ENCODE peak calls at places on chromosomes 11 and 22, in ten cellular contexts. E, Q, S, C, L, T, A, H, P and F are unnamed samples.

GRCh38 chr11:36222755-36223635 is 66.2 kb downstream of the COMMD9 start:
- DNase-seq in T (no peak), Q (no peak), S (no peak), C (peak), H (no peak), E (no peak), P (no peak), L (no peak), A (no peak), F (no peak)

GRCh38 chr11:120335596-120335927 is 651 bp upstream of the ARHGEF12 start:
- DNase-seq in T (no peak), P (no peak), L (peak), S (no peak), Q (no peak), A (no peak), C (peak), H (no peak), E (peak), F (no peak)

GRCh38 chr11:79236541-79236971 is 204.3 kb downstream of the TENM4 start:
- DNase-seq in P (no peak), T (no peak), C (peak), L (no peak), S (no peak), E (no peak), H (no peak), Q (no peak), A (no peak), F (no peak)

GRCh38 chr22:36028646-36029405 is at the start of gene RBFOX2:
- DNase-seq in H (peak), L (peak), Q (peak), T (peak), E (peak), P (no peak), A (peak), S (peak), C (peak), F (no peak)

GRCh38 chr22:41521166-41521565 is 23.1 kb downstream of the POLR3H start:
- DNase-seq in L (no peak), S (no peak), H (no peak), Q (no peak), T (no peak), P (no peak), A (no peak), E (no peak), C (no peak), F (no peak)

GRCh38 chr22:42277988-42278776 is 7.7 kb upstream of the TCF20 start:
- DNase-seq in P (no peak), E (no peak), L (no peak), T (no peak), A (no peak), C (peak), S (no peak), H (no peak), Q (no peak), F (peak)

GRCh38 chr11:107844041-107844440 is 14.5 kb downstream of the SLC35F2 start:
- DNase-seq in E (no peak), C (peak), A (no peak), H (peak), P (no peak), L (no peak), T (no peak), Q (no peak), S (no peak), F (no peak)

GRCh38 chr11:44797886-44798683 is 71.3 kb downstream of the TSPAN18 start:
- DNase-seq in E (no peak), P (no peak), S (no peak), Q (no peak), L (no peak), H (no peak), A (no peak), C (peak), T (no peak), F (no peak)

GRCh38 chr11:87351671-87352070 is 313.9 kb downstream of the TMEM135 start:
- DNase-seq in Q (no peak), S (no peak), C (no peak), L (no peak), P (no peak), E (no peak), H (no peak), A (peak), T (no peak), F (no peak)

GRCh38 chr22:49235463-49236300 is 592.0 kb downstream of the BRD1 start:
- DNase-seq in Q (peak), P (no peak), A (no peak), H (peak), E (no peak), T (no peak), C (no peak), L (peak), S (no peak), F (no peak)

GRCh38 chr11:6855971-6856542 is 6.8 kb upstream of the OR10A2 start:
- DNase-seq in A (no peak), H (peak), P (no peak), L (no peak), T (no peak), C (peak), E (no peak), S (no peak), Q (no peak), F (no peak)

GRCh38 chr22:47633111-47633510 is 870.7 kb downstream of the TBC1D22A start:
- DNase-seq in C (no peak), S (no peak), L (no peak), P (no peak), H (no peak), E (peak), T (no peak), A (no peak), Q (no peak), F (no peak)
- H3K4me3 ChIP-seq in C (no peak), S (no peak), L (no peak), P (no peak), H (no peak), E (no peak), T (no peak), A (no peak), Q (no peak), F (no peak)

GRCh38 chr11:73372371-73372993 is 3.7 kb upstream of the RELT start:
- DNase-seq in C (no peak), E (no peak), A (peak), H (peak), S (no peak), P (no peak), Q (no peak), L (no peak), T (no peak), F (no peak)
- TF ChIP-seq CTCF in C (peak), E (no peak), A (peak), H (no peak), S (no peak), P (peak), Q (no peak), L (no peak), T (no peak), F (no peak)

DNA sequence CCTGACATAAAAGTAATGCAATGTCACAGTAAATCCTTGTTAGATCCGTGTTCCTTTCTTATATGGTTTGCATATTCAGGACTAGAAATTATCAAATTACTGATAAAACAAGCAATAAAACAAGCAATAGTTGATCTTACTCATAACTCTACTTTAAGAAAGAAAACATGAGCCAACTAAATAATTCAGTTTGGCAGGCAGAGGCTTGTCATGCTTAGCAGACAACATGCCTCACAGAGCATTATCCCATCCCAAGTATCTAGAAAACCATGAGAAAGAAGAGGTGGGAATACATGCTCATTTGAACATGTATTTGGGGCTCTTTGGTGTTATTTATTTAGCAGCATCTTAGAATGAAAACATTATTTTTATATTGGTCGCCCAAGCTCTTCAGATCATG is 241.9 kb downstream of the SOX6 start:
- DNase-seq in H (no peak), A (no peak), P (no peak), T (no peak), S (no peak), C (no peak), L (no peak), E (no peak), Q (no peak), F (no peak)
- H3K4me3 ChIP-seq in H (no peak), A (no peak), P (no peak), T (no peak), S (no peak), C (no peak), L (no peak), E (no peak), Q (no peak), F (no peak)

GRCh38 chr22:20530368-20531153 is 23.2 kb downstream of the MED15 start:
- DNase-seq in L (no peak), H (peak), P (no peak), A (no peak), T (no peak), S (no peak), C (peak), Q (no peak), E (no peak), F (no peak)
- TF ChIP-seq CTCF in L (no peak), H (no peak), P (no peak), A (no peak), T (no peak), S (no peak), C (no peak), Q (no peak), E (no peak), F (no peak)

GRCh38 chr11:68261749-68262543 is 9.8 kb downstream of the C11orf24 start:
- DNase-seq in L (no peak), C (no peak), E (no peak), T (no peak), S (no peak), A (no peak), P (no peak), Q (no peak), H (no peak), F (no peak)

GRCh38 chr11:68259122-68259959 is 12.4 kb downstream of the C11orf24 start:
- DNase-seq in C (no peak), Q (no peak), L (no peak), E (no peak), P (no peak), S (no peak), H (no peak), T (no peak), A (no peak), F (no peak)

GRCh38 chr11:68261006-68261405 is 10.8 kb downstream of the C11orf24 start:
- DNase-seq in Q (no peak), A (no peak), T (no peak), L (no peak), S (no peak), E (no peak), P (no peak), H (no peak), C (no peak), F (no peak)

GRCh38 chr11:68262544-68262827 is 9.3 kb downstream of the C11orf24 start:
- DNase-seq in H (no peak), E (no peak), L (no peak), S (no peak), A (no peak), C (no peak), P (no peak), T (no peak), Q (no peak), F (no peak)

DNA sequence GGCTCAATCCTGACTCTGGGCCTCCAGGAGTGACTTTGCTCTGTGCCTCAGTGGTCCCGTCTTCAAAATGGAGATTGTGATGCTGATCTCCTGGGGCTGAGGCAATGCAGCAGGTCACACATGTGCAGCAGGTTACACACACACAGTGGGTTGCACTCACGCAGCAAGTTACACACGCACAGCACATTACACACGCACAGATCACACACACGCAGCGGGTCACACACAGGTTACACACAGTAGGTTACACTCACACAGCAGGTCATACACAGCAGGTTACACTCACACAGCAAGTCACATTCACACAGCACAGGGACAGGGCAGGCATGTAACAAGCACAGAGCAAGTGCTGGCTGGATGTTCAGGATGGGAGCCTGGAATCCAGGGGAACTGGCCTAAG is 11.3 kb downstream of the C11orf24 start:
- DNase-seq in T (no peak), Q (no peak), E (no peak), P (no peak), H (no peak), C (no peak), A (no peak), L (no peak), S (no peak), F (no peak)
- H3K4me3 ChIP-seq in T (no peak), Q (no peak), E (no peak), P (no peak), H (no peak), C (no peak), A (no peak), L (no peak), S (no peak), F (no peak)

GRCh38 chr11:77789731-77790476 is 30.6 kb downstream of the RSF1 start:
- DNase-seq in Q (no peak), T (no peak), H (no peak), L (no peak), A (no peak), S (no peak), E (no peak), C (no peak), P (no peak), F (no peak)
- TF ChIP-seq CTCF in Q (no peak), T (no peak), H (no peak), L (no peak), A (no peak), S (no peak), E (no peak), C (no peak), P (no peak), F (no peak)

DNA sequence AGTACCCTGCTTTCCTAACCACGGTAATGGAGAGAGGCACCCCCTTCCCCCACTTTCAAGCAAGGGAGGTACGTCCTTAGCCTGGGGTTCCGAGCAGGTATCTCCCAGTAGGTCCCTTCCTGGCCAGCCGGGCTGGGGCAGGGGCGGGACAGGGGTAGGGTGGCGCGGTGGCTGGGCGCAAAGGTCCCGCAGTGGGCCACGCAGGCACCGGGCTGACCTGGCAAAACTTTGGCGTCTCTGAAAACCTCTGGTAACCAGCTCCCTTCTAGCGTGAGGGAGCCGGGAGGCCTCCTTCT is 323 bp upstream of the P2RY2 start:
- DNase-seq in A (no peak), E (no peak), T (no peak), Q (peak), C (no peak), H (no peak), P (no peak), S (no peak), L (no peak), F (no peak)
- H3K4me3 ChIP-seq in A (no peak), E (peak), T (peak), Q (no peak), C (peak), H (peak), P (peak), S (peak), L (peak), F (peak)

DNA sequence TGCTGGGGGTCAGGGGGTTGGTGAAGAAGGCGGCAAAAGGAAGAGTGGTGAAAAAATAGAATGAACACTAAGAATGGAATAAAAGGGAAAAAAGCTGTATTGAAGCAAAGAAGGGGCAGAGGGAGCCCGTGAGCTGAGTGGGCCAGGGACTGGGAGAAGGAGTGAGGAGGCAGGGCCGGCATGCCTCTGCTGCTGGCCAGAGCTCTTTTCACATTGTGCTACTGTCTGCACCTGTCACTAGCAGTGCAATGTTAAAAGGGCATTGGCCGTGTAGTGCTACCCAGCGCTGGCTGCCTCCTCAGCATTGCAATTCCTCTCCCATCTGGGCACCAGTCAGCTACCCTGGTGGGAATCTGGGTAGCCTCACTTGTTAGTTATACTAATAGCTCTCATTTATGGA is 8.7 kb downstream of the YPEL4 start:
- DNase-seq in T (no peak), P (no peak), S (no peak), Q (no peak), A (peak), H (peak), C (peak), L (no peak), E (no peak), F (no peak)
- TF ChIP-seq CTCF in T (no peak), P (peak), S (no peak), Q (no peak), A (no peak), H (no peak), C (peak), L (no peak), E (no peak), F (peak)

GRCh38 chr22:19111584-19111983 is 10.6 kb downstream of the DGCR2 start:
- DNase-seq in L (no peak), S (no peak), P (no peak), Q (no peak), C (no peak), E (no peak), T (peak), H (no peak), A (no peak), F (no peak)

GRCh38 chr22:19108807-19109197 is 13.4 kb downstream of the DGCR2 start:
- DNase-seq in A (no peak), P (no peak), L (no peak), S (no peak), H (no peak), E (no peak), T (peak), C (no peak), Q (no peak), F (no peak)

GRCh38 chr22:19109198-19110063 is 12.8 kb downstream of the DGCR2 start:
- DNase-seq in C (peak), P (peak), H (peak), S (no peak), L (peak), Q (peak), T (peak), A (peak), E (peak), F (peak)

GRCh38 chr22:19111140-19111539 is 11.1 kb downstream of the DGCR2 start:
- DNase-seq in Q (no peak), T (peak), A (no peak), S (no peak), L (no peak), P (no peak), E (no peak), C (no peak), H (no peak), F (no peak)

DNA sequence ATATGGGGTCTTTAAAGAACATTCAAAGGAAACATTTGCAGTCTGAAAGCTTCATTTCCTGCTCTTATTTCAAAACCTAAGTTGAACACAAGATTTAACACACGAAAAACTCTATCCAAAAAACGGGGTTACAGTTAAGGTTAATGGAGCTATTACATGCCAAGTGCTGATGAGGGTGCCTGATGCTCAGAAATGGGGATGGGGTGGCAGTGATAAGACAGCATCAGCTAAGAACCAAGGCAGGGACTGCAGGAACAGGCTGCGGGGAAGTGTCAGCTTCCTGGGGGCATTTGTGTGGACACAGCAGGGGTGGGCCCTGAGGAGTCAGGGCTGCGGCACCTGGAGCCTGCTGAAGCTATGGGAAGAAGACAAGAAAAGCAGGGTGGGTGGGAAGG is 12.2 kb downstream of the DGCR2 start:
- DNase-seq in S (no peak), L (no peak), C (no peak), A (no peak), T (peak), H (no peak), P (no peak), E (no peak), Q (no peak), F (no peak)
- H3K4me3 ChIP-seq in S (no peak), L (no peak), C (no peak), A (peak), T (no peak), H (no peak), P (peak), E (no peak), Q (no peak), F (no peak)